ENCODE peak calls at places on chromosomes 16 and 17, in five cellular contexts. Y, E, L, X and G are unnamed samples.

GRCh38 chr16:9148376-9149015 is 57.1 kb downstream of the HAPSTR1 start:
- DNase-seq in L (no peak), E (no peak), X (no peak), Y (no peak), G (no peak)

GRCh38 chr17:39235555-39236221 is 9.9 kb upstream of the STAC2 start:
- DNase-seq in Y (peak), X (no peak), L (peak), E (peak), G (peak)

GRCh38 chr17:73630957-73631595 is 13.2 kb downstream of the SDK2 start:
- DNase-seq in Y (no peak), E (no peak), X (no peak), L (no peak), G (no peak)

GRCh38 chr16:10984509-10984908 is 40.1 kb downstream of the CLEC16A start:
- DNase-seq in E (no peak), Y (no peak), X (no peak), L (peak), G (peak)

GRCh38 chr17:39916918-39917317 is 1.5 kb downstream of the GSDMB start:
- DNase-seq in L (no peak), X (no peak), Y (no peak), E (no peak), G (peak)

GRCh38 chr16:15457958-15458357 is 23.6 kb downstream of the BMERB1 start:
- DNase-seq in X (no peak), Y (no peak), E (no peak), L (no peak), G (no peak)

GRCh38 chr17:10156579-10157488 is 41.6 kb downstream of the GAS7 start:
- DNase-seq in Y (peak), X (no peak), L (no peak), E (no peak), G (no peak)

GRCh38 chr17:3693829-3694231 is 2.1 kb downstream of the P2RX5 start:
- DNase-seq in L (no peak), X (no peak), E (no peak), Y (peak), G (peak)

GRCh38 chr16:68737046-68737729 is at the start of gene CDH1:
- DNase-seq in L (no peak), E (no peak), Y (no peak), X (no peak), G (no peak)

GRCh38 chr16:6111390-6111789 is 1013.8 kb upstream of the EEF2KMT start:
- DNase-seq in X (no peak), Y (no peak), E (peak), L (no peak), G (no peak)

GRCh38 chr17:69773081-69773480 is 301.9 kb upstream of the KCNJ16 start:
- DNase-seq in X (no peak), E (peak), L (peak), Y (no peak), G (no peak)

GRCh38 chr17:19298561-19299213 is 61.5 kb downstream of the EPN2 start:
- DNase-seq in X (no peak), Y (no peak), E (no peak), L (no peak), G (no peak)

GRCh38 chr17:12856451-12856850 is 67.2 kb downstream of the ARHGAP44 start:
- DNase-seq in E (no peak), Y (no peak), L (no peak), X (no peak), G (no peak)

GRCh38 chr16:67481561-67482259 is 753 bp upstream of the ATP6V0D1 start:
- DNase-seq in Y (no peak), E (no peak), X (no peak), L (peak), G (peak)

GRCh38 chr17:1002412-1002753 is 5.5 kb downstream of the TIMM22 start:
- DNase-seq in X (no peak), L (no peak), E (no peak), Y (no peak), G (peak)

GRCh38 chr16:25012525-25012991 is 2.6 kb downstream of the ARHGAP17 start:
- DNase-seq in X (no peak), Y (no peak), E (peak), L (peak), G (peak)

GRCh38 chr17:77365584-77366186 is 224.9 kb downstream of the SEC14L1 start:
- DNase-seq in Y (no peak), E (peak), L (peak), X (no peak), G (peak)

GRCh38 chr17:3800362-3801042 is 486 bp downstream of the ITGAE start:
- DNase-seq in L (no peak), X (no peak), E (no peak), Y (no peak), G (no peak)

GRCh38 chr17:18963126-18964017 is 11.4 kb downstream of the SLC5A10 start:
- DNase-seq in Y (no peak), X (no peak), E (no peak), L (peak), G (peak)

GRCh38 chr16:54504372-54504771 is 217.8 kb upstream of the IRX3 start:
- DNase-seq in Y (no peak), X (no peak), L (no peak), E (no peak), G (no peak)

GRCh38 chr16:50430076-50430475 is 61.3 kb upstream of the BRD7 start:
- DNase-seq in X (no peak), L (no peak), E (no peak), Y (no peak), G (no peak)

GRCh38 chr17:49637739-49638138 is 40.2 kb downstream of the SPOP start:
- DNase-seq in L (no peak), X (no peak), E (no peak), Y (no peak), G (no peak)

GRCh38 chr17:44024271-44024663 is 9.5 kb upstream of the TMEM101 start:
- DNase-seq in X (no peak), Y (no peak), L (no peak), E (no peak), G (no peak)